ENCODE peak calls at places on chromosomes 11 and 22, in six cellular contexts. I is CD8-positive, alpha-beta T cell; A is kidney; X is endothelial cell of umbilical vein; J is nephron progenitor cell; P is SK-N-SH. K is an unnamed sample.

GRCh38 chr22:42091446-42091764 is 833 bp upstream of the NDUFA6 start:
- DNase-seq in I (no peak), A (no peak), X (no peak), J (no peak), P (no peak), K (no peak)

GRCh38 chr22:30561402-30562154 is 12.9 kb downstream of the GAL3ST1 start:
- DNase-seq in I (no peak), A (no peak), X (no peak), J (no peak), P (no peak), K (no peak)

GRCh38 chr11:124518900-124519541 is 24.4 kb downstream of the OR8B12 start:
- DNase-seq in I (no peak), A (no peak), X (no peak), J (no peak), P (no peak), K (no peak)

GRCh38 chr11:34644669-34645406 is 23.9 kb downstream of the EHF start:
- DNase-seq in I (no peak), A (no peak), X (no peak), J (no peak), P (no peak), K (no peak)

GRCh38 chr22:39205344-39206021 is 39.3 kb downstream of the PDGFB start:
- DNase-seq in I (peak; percentile 76), A (peak; percentile 49), X (peak; percentile 57), J (no peak), P (no peak), K (peak; percentile 45)

GRCh38 chr22:37301144-37301820 is 19.0 kb downstream of the CYTH4 start:
- DNase-seq in I (no peak), A (no peak), X (no peak), J (no peak), P (no peak), K (no peak)

GRCh38 chr22:37403267-37403960 is 23.9 kb downstream of the ELFN2 start:
- DNase-seq in I (no peak), A (no peak), X (no peak), J (peak; percentile 39), P (peak; percentile 76), K (no peak)

GRCh38 chr22:49241174-49241851 is 586.4 kb downstream of the BRD1 start:
- DNase-seq in I (no peak), A (peak; percentile 41), X (no peak), J (no peak), P (no peak), K (no peak)

GRCh38 chr11:7473702-7474101 is 11.6 kb upstream of the OLFML1 start:
- DNase-seq in I (no peak), A (no peak), X (no peak), J (no peak), P (no peak), K (no peak)

GRCh38 chr22:50173221-50173982 is 2.9 kb downstream of the PANX2 start:
- DNase-seq in I (no peak), A (peak; percentile 71), X (no peak), J (no peak), P (no peak), K (peak; percentile 72)

GRCh38 chr11:6656936-6657335 is 1.3 kb upstream of the DCHS1 start:
- DNase-seq in I (no peak), A (no peak), X (no peak), J (no peak), P (no peak), K (no peak)

GRCh38 chr11:110198031-110198729 is 98.2 kb downstream of the RDX start:
- DNase-seq in I (no peak), A (no peak), X (no peak), J (no peak), P (no peak), K (no peak)

GRCh38 chr11:72807789-72808188 is 6.4 kb upstream of the ATG16L2 start:
- DNase-seq in I (no peak), A (no peak), X (no peak), J (no peak), P (no peak), K (peak; percentile 70)

GRCh38 chr22:50531546-50532352 is 1.9 kb upstream of the TYMP start:
- DNase-seq in I (no peak), A (peak; percentile 94), X (peak; percentile 42), J (peak; percentile 74), P (peak; percentile 90), K (peak; percentile 81)

GRCh38 chr11:86116386-86116726 is 47.5 kb upstream of the PICALM start:
- DNase-seq in I (no peak), A (no peak), X (no peak), J (no peak), P (peak; percentile 16), K (no peak)

GRCh38 chr11:79959318-79959717 is 518.5 kb upstream of the TENM4 start:
- DNase-seq in I (no peak), A (no peak), X (no peak), J (no peak), P (no peak), K (no peak)

GRCh38 chr22:46338636-46339035 is 3.1 kb downstream of the TRMU start:
- DNase-seq in I (no peak), A (peak; percentile 32), X (no peak), J (no peak), P (no peak), K (peak; percentile 28)

GRCh38 chr22:22704156-22704946 is 59.9 kb downstream of the GGTLC2 start:
- DNase-seq in I (peak; percentile 35), A (no peak), X (no peak), J (no peak), P (no peak), K (no peak)

GRCh38 chr11:84564180-84564866 is 1062.8 kb downstream of the DLG2 start:
- DNase-seq in I (no peak), A (no peak), X (peak; percentile 55), J (peak; percentile 51), P (peak; percentile 16), K (no peak)

GRCh38 chr22:24115247-24116207 is 65.8 kb upstream of the SUSD2 start:
- DNase-seq in I (no peak), A (no peak), X (no peak), J (no peak), P (no peak), K (no peak)

GRCh38 chr11:68471360-68472340 is 11.1 kb downstream of the PPP6R3 start:
- DNase-seq in I (no peak), A (peak; percentile 46), X (no peak), J (no peak), P (no peak), K (no peak)

GRCh38 chr22:19663821-19664325 is 50.4 kb upstream of the SEPTIN5 start:
- DNase-seq in I (no peak), A (peak; percentile 91), X (peak; percentile 70), J (peak; percentile 43), P (peak; percentile 85), K (no peak)

GRCh38 chr11:124937336-124937935 is 1.6 kb upstream of the HEPACAM start:
- DNase-seq in I (no peak), A (no peak), X (no peak), J (no peak), P (no peak), K (no peak)

GRCh38 chr11:64846998-64847666 is 2.7 kb upstream of the CDC42BPG start:
- DNase-seq in I (peak; percentile 97), A (peak; percentile 96), X (peak; percentile 85), J (peak; percentile 98), P (peak; percentile 97), K (peak; percentile 93)
- TF ChIP-seq CTCF in I (peak; percentile 98), A (peak; percentile 99), X (peak; percentile 96), J (peak; percentile 99), P (peak; percentile 96), K (peak; percentile 97)

GRCh38 chr11:114400222-114400973 is at the start of the genes C11orf71 and RBM7:
- DNase-seq in I (peak; percentile 98), A (peak; percentile 100), X (peak; percentile 99), J (peak; percentile 96), P (peak; percentile 93), K (peak; percentile 98)
- TF ChIP-seq CTCF in I (no peak), A (no peak), X (no peak), J (no peak), P (peak; percentile 21), K (no peak)

GRCh38 chr22:40524392-40525249 is 111.9 kb downstream of the MRTFA start:
- DNase-seq in I (no peak), A (no peak), X (peak; percentile 13), J (no peak), P (no peak), K (no peak)
- TF ChIP-seq CTCF in I (no peak), A (peak; percentile 9), X (peak; percentile 13), J (no peak), P (no peak), K (no peak)

GRCh38 chr11:69892237-69892985 is 73.2 kb upstream of the FGF3 start:
- DNase-seq in I (no peak), A (peak; percentile 60), X (no peak), J (no peak), P (peak; percentile 73), K (no peak)
- TF ChIP-seq CTCF in I (no peak), A (no peak), X (peak; percentile 37), J (peak; percentile 28), P (peak; percentile 11), K (no peak)

GRCh38 chr22:48104102-48104738 is 1341.8 kb downstream of the TBC1D22A start:
- DNase-seq in I (no peak), A (no peak), X (no peak), J (no peak), P (no peak), K (no peak)

GRCh38 chr22:48106215-48106614 is 1343.8 kb downstream of the TBC1D22A start:
- DNase-seq in I (no peak), A (no peak), X (no peak), J (no peak), P (no peak), K (no peak)

GRCh38 chr22:48105254-48105653 is 1342.8 kb downstream of the TBC1D22A start:
- DNase-seq in I (no peak), A (no peak), X (no peak), J (no peak), P (no peak), K (no peak)

GRCh38 chr22:48104786-48105185 is 1342.3 kb downstream of the TBC1D22A start:
- DNase-seq in I (no peak), A (no peak), X (no peak), J (no peak), P (no peak), K (no peak)

DNA sequence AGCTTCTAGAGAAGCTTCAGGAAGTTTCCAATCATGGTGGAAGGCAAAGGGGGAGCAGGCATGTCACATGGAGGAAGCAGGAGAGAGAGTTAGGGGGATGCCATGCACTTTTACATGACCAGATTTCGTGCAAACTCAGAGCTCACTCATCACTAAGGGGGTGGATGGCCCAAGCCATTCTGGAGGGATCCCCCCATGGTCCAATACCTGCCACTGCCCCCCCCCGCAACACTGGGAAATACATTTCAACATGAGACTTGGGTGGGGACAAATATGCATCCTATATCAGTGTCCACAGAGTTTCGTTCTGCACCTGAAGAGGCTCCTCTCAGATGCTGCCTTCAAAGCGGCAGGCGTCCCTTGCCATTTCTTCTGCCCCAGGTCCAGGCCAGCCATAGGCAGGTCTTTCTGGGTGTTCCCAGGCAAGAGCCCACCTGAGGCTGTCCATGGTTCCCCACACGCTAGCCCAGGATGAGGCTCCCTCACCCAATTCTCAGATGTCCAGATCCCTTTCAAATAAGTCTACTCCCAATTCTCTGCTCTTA is 1344.3 kb downstream of the TBC1D22A start:
- DNase-seq in I (no peak), A (no peak), X (no peak), J (no peak), P (no peak), K (no peak)
- TF ChIP-seq CTCF in I (no peak), A (no peak), X (no peak), J (no peak), P (no peak), K (no peak)

K was measured in CD14-positive monocyte.